ENCODE peak calls at places on chromosome 9, in four cellular contexts. N is HepG2, Z is H1, O is GM12878. A is an unnamed sample.

GRCh38 chr9:136050706-136051567 is 44.2 kb downstream of the NACC2 start:
- DNase-seq in Z (no peak), N (peak; percentile 9), O (no peak), A (no peak)

GRCh38 chr9:26723486-26723885 is 169.1 kb downstream of the CAAP1 start:
- DNase-seq in N (peak; percentile 20), Z (peak; percentile 56), O (no peak), A (peak; percentile 57)

GRCh38 chr9:114290561-114290986 is 32.3 kb upstream of the ORM1 start:
- DNase-seq in O (no peak), N (no peak), Z (no peak), A (no peak)

GRCh38 chr9:95455714-95456113 is 61.1 kb downstream of the PTCH1 start:
- DNase-seq in Z (no peak), O (no peak), N (no peak), A (no peak)

GRCh38 chr9:134127616-134128015 is 8.3 kb upstream of the WDR5 start:
- DNase-seq in Z (no peak), O (no peak), N (no peak), A (no peak)

GRCh38 chr9:127970401-127971313 is 10.1 kb downstream of the EEIG1 start:
- DNase-seq in O (peak; percentile 95), N (no peak), Z (no peak), A (no peak)

GRCh38 chr9:70421020-70421271 is 6.5 kb upstream of the KLF9 start:
- DNase-seq in Z (no peak), N (no peak), O (no peak), A (no peak)

GRCh38 chr9:18368206-18368605 is 105.7 kb upstream of the ADAMTSL1 start:
- DNase-seq in O (no peak), Z (no peak), N (no peak), A (no peak)

GRCh38 chr9:96253059-96253696 is 48.8 kb downstream of the HSD17B3 start:
- DNase-seq in O (peak; percentile 7), Z (no peak), N (no peak), A (no peak)

GRCh38 chr9:83980395-83981125 is at the start of gene RMI1:
- DNase-seq in N (peak; percentile 96), O (peak; percentile 90), Z (peak; percentile 94), A (peak; percentile 98)

GRCh38 chr9:119802115-119802514 is 432.9 kb upstream of the BRINP1 start:
- DNase-seq in O (no peak), N (no peak), Z (no peak), A (no peak)

GRCh38 chr9:134492281-134492691 is 149.3 kb upstream of the COL5A1 start:
- DNase-seq in O (no peak), Z (no peak), N (no peak), A (no peak)

GRCh38 chr9:2613730-2614271 is 7.8 kb upstream of the VLDLR start:
- DNase-seq in Z (no peak), O (no peak), N (no peak), A (peak; percentile 86)

GRCh38 chr9:111023090-111023489 is 15.2 kb downstream of the LPAR1 start:
- DNase-seq in N (no peak), Z (no peak), O (no peak), A (no peak)

GRCh38 chr9:121299467-121300282 is 31.7 kb downstream of the GSN start:
- DNase-seq in Z (no peak), N (no peak), O (no peak), A (no peak)

GRCh38 chr9:70448904-70449303 is 34.4 kb upstream of the KLF9 start:
- DNase-seq in O (no peak), Z (no peak), N (no peak), A (no peak)

GRCh38 chr9:113444736-113445135 is 18.8 kb upstream of the RGS3 start:
- DNase-seq in Z (no peak), O (no peak), N (no peak), A (no peak)

GRCh38 chr9:82247318-82247717 is 258.7 kb downstream of the SPATA31D1 start:
- DNase-seq in Z (no peak), O (no peak), N (no peak), A (no peak)

GRCh38 chr9:33785914-33786313 is 9.4 kb upstream of the PRSS3 start:
- DNase-seq in N (peak; percentile 60), Z (no peak), O (no peak), A (no peak)

GRCh38 chr9:95129651-95130291 is 187.7 kb downstream of the FANCC start:
- DNase-seq in N (peak; percentile 50), Z (no peak), O (no peak), A (no peak)

GRCh38 chr9:110452227-110452801 is 114.7 kb upstream of the TXNDC8 start:
- DNase-seq in O (no peak), N (no peak), Z (no peak), A (no peak)

GRCh38 chr9:745761-746414 is 95.6 kb upstream of the DMRT1 start:
- DNase-seq in O (no peak), N (peak; percentile 29), Z (no peak), A (no peak)

GRCh38 chr9:114130624-114131277 is 24.6 kb upstream of the COL27A1 start:
- DNase-seq in N (no peak), O (no peak), Z (no peak), A (no peak)

GRCh38 chr9:35162605-35163315 is 951 bp downstream of the UNC13B start:
- DNase-seq in Z (no peak), N (no peak), O (no peak), A (no peak)

GRCh38 chr9:26245072-26245471 is 566.8 kb upstream of the TUSC1 start:
- DNase-seq in N (no peak), O (no peak), Z (no peak), A (no peak)

GRCh38 chr9:5870691-5871090 is 20.0 kb upstream of the MLANA start:
- DNase-seq in O (no peak), N (no peak), Z (no peak), A (no peak)

GRCh38 chr9:98034593-98035546 is 21.7 kb upstream of the NANS start:
- DNase-seq in O (peak; percentile 61), Z (peak; percentile 36), N (peak; percentile 76), A (peak; percentile 84)

GRCh38 chr9:129587487-129588262 is 33.2 kb downstream of the C9orf50 start:
- DNase-seq in O (no peak), N (no peak), Z (no peak), A (no peak)

GRCh38 chr9:129591916-129592315 is 29.0 kb downstream of the C9orf50 start:
- DNase-seq in Z (no peak), N (peak; percentile 63), O (no peak), A (no peak)

GRCh38 chr9:129594632-129595031 is 26.3 kb downstream of the C9orf50 start:
- DNase-seq in Z (no peak), N (no peak), O (no peak), A (no peak)

GRCh38 chr9:129586647-129587046 is 34.3 kb downstream of the C9orf50 start:
- DNase-seq in O (no peak), Z (no peak), N (no peak), A (no peak)

DNA sequence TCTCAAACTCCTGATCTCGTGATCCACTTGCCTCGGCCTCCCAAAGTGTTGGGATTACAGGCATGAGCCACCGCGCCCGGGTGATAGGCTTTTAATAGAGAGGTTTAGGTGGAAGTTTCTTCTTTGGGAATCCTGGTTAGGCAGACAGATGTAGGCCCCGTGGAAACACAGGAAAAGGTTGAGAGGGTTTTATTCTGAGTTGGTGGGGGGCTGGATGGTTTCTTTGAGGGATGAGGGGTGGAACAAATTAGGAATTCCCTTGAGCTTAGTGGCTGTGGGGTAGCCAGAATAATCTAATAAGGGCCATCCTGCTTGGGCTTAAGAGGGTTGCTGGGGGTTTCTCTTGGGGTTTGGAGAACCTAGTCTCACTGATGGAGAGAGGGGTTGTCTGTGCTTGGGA is 30.4 kb downstream of the C9orf50 start:
- DNase-seq in O (no peak), Z (no peak), N (no peak), A (no peak)
- H3K27me3 ChIP-seq in O (no peaks in the 10 kb centered on the region), Z (peaks cover 12% of the 10 kb centered on the region), N (no peaks in the 10 kb centered on the region), A (no peaks in the 10 kb centered on the region)

GRCh38 chr9:91033270-91033669 is 231.7 kb downstream of the SYK start:
- DNase-seq in O (no peak), Z (no peak), N (no peak), A (no peak)

GRCh38 chr9:91035825-91036208 is 234.2 kb downstream of the SYK start:
- DNase-seq in N (no peak), O (no peak), Z (no peak), A (no peak)

GRCh38 chr9:91034976-91035824 is 233.6 kb downstream of the SYK start:
- DNase-seq in Z (no peak), N (no peak), O (peak; percentile 16), A (no peak)

GRCh38 chr9:91033802-91034201 is 232.2 kb downstream of the SYK start:
- DNase-seq in Z (no peak), O (no peak), N (peak; percentile 13), A (peak; percentile 32)

DNA sequence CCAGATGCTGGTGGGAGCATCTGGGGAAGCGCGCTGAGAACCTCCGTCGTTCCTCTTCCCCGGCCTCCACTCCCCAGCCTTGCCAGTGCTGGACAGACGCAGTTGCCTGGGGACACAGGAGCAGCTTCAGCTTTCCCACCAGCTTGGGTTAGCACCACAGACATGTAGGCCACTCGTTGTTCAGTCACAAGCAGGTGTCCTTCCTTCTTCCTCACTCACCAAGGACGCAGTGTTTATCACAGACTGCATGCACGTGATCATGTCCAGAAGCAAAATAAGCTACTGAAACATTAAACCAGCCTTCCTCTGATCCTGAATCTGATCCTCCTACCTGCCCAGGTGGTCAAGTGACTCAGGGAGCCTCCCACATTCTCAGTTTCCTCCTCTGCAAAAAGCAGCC is 232.9 kb downstream of the SYK start:
- DNase-seq in O (no peak), N (no peak), Z (no peak), A (no peak)
- TF ChIP-seq SUZ12 in O (no peak), N (no peak), Z (no peak), A (no peak)

GRCh38 chr9:93295456-93296076 is 111.6 kb downstream of the WNK2 start:
- DNase-seq in O (no peak), N (no peak), Z (no peak), A (no peak)

GRCh38 chr9:93296889-93297480 is 113.0 kb downstream of the WNK2 start:
- DNase-seq in O (no peak), N (no peak), Z (no peak), A (no peak)

GRCh38 chr9:93292664-93293328 is 108.9 kb downstream of the WNK2 start:
- DNase-seq in O (no peak), Z (no peak), N (no peak), A (no peak)

GRCh38 chr9:93294011-93294410 is 110.1 kb downstream of the WNK2 start:
- DNase-seq in Z (no peak), N (no peak), O (no peak), A (no peak)

GRCh38 chr9:93295031-93295430 is 111.1 kb downstream of the WNK2 start:
- DNase-seq in Z (no peak), O (no peak), N (no peak), A (no peak)
- TF ChIP-seq ZNF274 in Z (no peak), O (no peak), N (no peak), A (no peak)

DNA sequence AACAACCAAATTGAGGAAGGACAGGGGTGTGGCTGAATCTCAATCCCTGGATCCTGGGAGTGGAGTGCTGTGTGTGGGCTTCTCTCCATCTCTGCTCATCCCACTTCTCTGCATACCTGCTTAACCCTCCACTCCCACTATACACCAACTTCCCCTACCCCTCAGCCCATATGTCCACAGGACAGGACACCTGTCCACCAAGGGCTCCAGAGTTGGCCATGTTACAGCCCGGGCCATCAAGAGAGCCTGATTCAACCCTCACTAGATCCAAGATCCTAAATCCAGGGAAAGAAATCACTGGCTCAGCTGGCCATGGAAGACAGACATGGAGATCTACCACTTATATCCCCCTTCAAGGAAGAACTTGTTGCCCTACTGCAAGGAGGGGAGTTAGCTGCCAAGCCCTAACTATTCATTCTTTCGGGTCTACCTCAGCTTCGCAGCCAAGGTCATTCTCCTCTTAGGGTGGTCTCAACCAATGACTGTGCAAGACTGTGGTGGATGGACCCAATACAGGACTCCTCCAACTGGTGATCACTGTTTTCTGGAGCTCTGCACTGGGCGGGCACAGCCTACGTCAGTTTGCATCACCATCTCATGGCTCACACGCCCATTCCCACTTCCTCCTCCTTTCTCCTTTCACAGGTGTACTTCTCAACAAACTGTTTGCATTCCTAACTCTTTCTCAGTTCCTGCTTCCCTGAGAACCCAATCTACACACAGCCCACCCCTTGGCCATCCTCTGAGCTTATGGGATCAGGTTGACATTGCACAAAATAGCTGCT is 53.7 kb upstream of the ZBTB43 start:
- DNase-seq in Z (no peak), N (no peak), O (no peak), A (no peak)
- H3K27me3 ChIP-seq in Z (no peaks in the 10 kb centered on the region), N (peaks cover 32% of the 10 kb centered on the region), O (no peaks in the 10 kb centered on the region), A (no peaks in the 10 kb centered on the region)

A was measured in NT2/D1.